ENCODE peak calls at places on chromosomes 4 and X, in four cellular contexts. E, O, A and W are unnamed samples.

GRCh38 chr4:5206391-5206790 is 155.1 kb downstream of the STK32B start:
- DNase-seq in E (peak), A (no peak), O (peak), W (no peak)

GRCh38 chrX:66200855-66201795 is 37.1 kb downstream of the HEPH start:
- DNase-seq in A (no peak), E (peak), O (peak), W (no peak)

GRCh38 chrX:134396174-134396573 is 63.8 kb upstream of the HPRT1 start:
- DNase-seq in E (peak), O (peak), A (no peak), W (no peak)

GRCh38 chr4:102604222-102604940 is 103.2 kb downstream of the NFKB1 start:
- DNase-seq in A (no peak), E (no peak), O (no peak), W (no peak)

GRCh38 chr4:52959545-52959944 is 97.4 kb downstream of the RASL11B start:
- DNase-seq in E (no peak), O (peak), A (no peak), W (no peak)

GRCh38 chr4:121448231-121448630 is 67.4 kb upstream of the QRFPR start:
- DNase-seq in E (peak), O (no peak), A (no peak), W (peak)

GRCh38 chr4:173508386-173509002 is 21.5 kb downstream of the HAND2 start:
- DNase-seq in E (no peak), O (no peak), A (no peak), W (no peak)

GRCh38 chr4:6881908-6882307 is 27.7 kb upstream of the TBC1D14 start:
- DNase-seq in A (no peak), E (no peak), O (no peak), W (no peak)

GRCh38 chr4:85860066-85860465 is 385.1 kb downstream of the ARHGAP24 start:
- DNase-seq in E (no peak), O (peak), A (no peak), W (no peak)

GRCh38 chrX:39519566-39520301 is 578.0 kb downstream of the BCOR start:
- DNase-seq in E (no peak), O (no peak), A (peak), W (no peak)

GRCh38 chr4:54746228-54746627 is 88.5 kb downstream of the KIT start:
- DNase-seq in A (no peak), O (no peak), E (no peak), W (no peak)

GRCh38 chrX:43557792-43558191 is 98.3 kb upstream of the MAOA start:
- DNase-seq in E (peak), A (peak), O (peak), W (peak)

GRCh38 chr4:70831293-70831692 is 8.4 kb downstream of the GRSF1 start:
- DNase-seq in A (no peak), O (no peak), E (no peak), W (no peak)

GRCh38 chr4:101807351-101807750 is 16.8 kb downstream of the BANK1 start:
- DNase-seq in E (no peak), A (no peak), O (no peak), W (no peak)

GRCh38 chrX:132058975-132059374 is 35.9 kb downstream of the STK26 start:
- DNase-seq in E (no peak), A (no peak), O (no peak), W (no peak)

GRCh38 chr4:170005472-170005871 is 20.7 kb downstream of the MFAP3L start:
- DNase-seq in O (no peak), A (no peak), E (no peak), W (no peak)

GRCh38 chr4:3045500-3045850 is 28.9 kb downstream of the HTT-AS start:
- DNase-seq in O (peak), E (peak), A (peak), W (no peak)

GRCh38 chr4:117549624-117550023 is 464.2 kb upstream of the TRAM1L1 start:
- DNase-seq in A (no peak), O (no peak), E (no peak), W (no peak)
- TF ChIP-seq SMC3 in A (no peak), O (no peak), E (no peak), W (no peak)

GRCh38 chr4:142600952-142601351 is 245.1 kb downstream of the INPP4B start:
- DNase-seq in E (no peak), A (no peak), O (no peak), W (no peak)

GRCh38 chr4:142595222-142595871 is 250.8 kb downstream of the INPP4B start:
- DNase-seq in A (no peak), E (no peak), O (no peak), W (no peak)

GRCh38 chr4:142596595-142596994 is 249.5 kb downstream of the INPP4B start:
- DNase-seq in A (no peak), O (no peak), E (no peak), W (no peak)

GRCh38 chr4:142596121-142596520 is 250.0 kb downstream of the INPP4B start:
- DNase-seq in O (no peak), E (no peak), A (no peak), W (no peak)

GRCh38 chr4:142598132-142598531 is 248.0 kb downstream of the INPP4B start:
- DNase-seq in O (peak), A (no peak), E (no peak), W (no peak)
- TF ChIP-seq SMC3 in O (no peak), A (no peak), E (no peak), W (no peak)

GRCh38 chr4:113827285-113827684 is 65.7 kb upstream of the CAMK2D start:
- DNase-seq in O (peak), E (no peak), A (no peak), W (no peak)
- TF ChIP-seq SMC3 in O (no peak), E (no peak), A (no peak), W (no peak)

DNA sequence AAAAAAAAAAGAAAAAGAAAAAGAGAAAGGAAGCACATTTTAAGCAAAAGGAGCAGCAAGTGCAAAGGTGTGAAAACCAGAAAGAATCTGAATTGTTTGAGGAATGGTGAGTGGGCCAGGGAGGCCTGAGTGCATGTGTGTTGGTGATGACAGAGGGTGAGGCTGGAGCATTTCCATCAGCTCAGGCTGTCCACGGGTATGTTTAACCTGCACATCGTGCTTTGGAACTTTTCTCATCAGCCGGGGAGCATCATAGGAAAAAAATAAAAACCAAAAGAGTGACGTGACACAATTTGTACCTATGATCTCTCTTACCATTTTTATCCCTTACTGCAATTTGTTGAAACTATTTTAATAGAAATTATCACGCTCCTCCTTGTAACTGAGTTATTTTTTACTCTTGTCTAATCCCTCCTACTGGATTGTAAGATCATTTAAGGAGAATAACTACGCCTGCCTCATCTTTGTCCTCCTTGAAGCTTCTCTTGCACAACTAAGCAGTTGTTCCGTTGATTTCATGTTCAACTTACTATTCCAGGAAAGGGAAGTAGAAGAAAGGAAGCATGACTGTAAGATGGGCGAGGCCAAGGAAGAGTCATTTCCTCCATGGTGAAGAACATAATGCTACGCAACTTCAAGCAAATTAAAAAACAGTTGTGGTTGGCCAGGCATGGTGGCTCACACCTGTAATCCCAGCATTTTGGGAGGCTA is 7.0 kb downstream of the PALLD start:
- DNase-seq in A (no peak), E (no peak), O (no peak), W (no peak)
- TF ChIP-seq SMC3 in A (no peak), E (no peak), O (no peak), W (no peak)

GRCh38 chr4:145740796-145741195 is 60.9 kb downstream of the C4orf51 start:
- DNase-seq in A (no peak), E (no peak), O (no peak), W (no peak)

GRCh38 chr4:145736241-145736831 is 56.4 kb downstream of the C4orf51 start:
- DNase-seq in E (peak), O (no peak), A (no peak), W (no peak)

GRCh38 chr4:145735777-145736176 is 55.8 kb downstream of the C4orf51 start:
- DNase-seq in A (no peak), E (no peak), O (no peak), W (no peak)

GRCh38 chr4:145735330-145735638 is 55.3 kb downstream of the C4orf51 start:
- DNase-seq in E (peak), A (no peak), O (peak), W (peak)

DNA sequence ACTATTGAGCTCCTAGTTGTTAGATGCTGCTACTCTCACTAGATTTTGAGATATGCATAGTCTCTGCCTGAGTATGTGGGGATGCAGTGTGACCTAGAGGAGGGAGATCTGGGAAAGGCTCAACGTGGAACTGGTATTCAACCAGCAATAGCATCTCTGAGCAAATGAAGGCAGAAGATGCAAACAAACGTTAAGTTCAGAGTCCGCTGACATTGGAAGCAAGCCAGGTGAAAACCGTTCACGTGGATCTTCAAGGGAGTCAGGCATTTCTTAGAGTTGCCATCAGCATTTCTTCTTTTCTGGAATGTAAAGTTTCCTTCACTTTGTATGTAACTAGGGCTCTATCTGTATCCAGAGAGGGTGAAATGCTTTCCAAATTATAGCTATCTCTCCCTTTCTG is 59.9 kb downstream of the C4orf51 start:
- DNase-seq in O (no peak), E (peak), A (no peak), W (no peak)
- TF ChIP-seq SMC3 in O (no peak), E (no peak), A (no peak), W (no peak)

GRCh38 chrX:143648705-143649104 is 12.8 kb upstream of the SLITRK4 start:
- DNase-seq in A (no peak), E (no peak), O (no peak), W (no peak)
- TF ChIP-seq SMC3 in A (no peak), E (no peak), O (no peak), W (no peak)

DNA sequence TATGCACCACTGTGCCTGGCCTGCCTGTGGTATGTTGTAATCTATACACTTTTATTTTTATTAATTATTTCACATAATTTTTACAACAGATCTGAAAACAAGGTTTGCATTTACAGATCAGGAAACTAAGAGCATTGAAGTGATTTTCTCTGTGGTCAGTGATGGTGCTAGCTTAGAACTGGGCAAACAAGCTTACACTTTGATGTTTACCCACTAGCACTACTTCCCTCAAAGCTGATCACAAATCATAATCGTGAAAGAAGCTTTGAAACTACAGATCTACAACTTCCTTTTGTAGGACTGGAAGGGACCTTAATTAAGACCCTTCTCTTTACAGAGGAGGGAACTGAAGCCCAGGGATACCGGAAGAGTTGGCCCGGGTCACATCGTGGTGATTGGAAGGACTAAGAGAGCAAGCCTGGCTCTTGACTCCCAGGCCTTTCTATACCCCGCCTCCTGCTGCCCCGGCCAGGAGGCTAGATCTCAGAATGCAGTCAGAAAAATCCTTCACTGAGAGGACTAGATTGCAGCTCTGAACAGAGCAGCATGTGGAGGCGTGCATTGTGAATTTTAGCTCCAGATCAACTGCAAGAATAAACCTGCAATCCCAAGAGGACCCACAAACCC is 93.7 kb upstream of the ZNF827 start:
- DNase-seq in E (no peak), O (no peak), A (no peak), W (no peak)
- TF ChIP-seq SMC3 in E (no peak), O (no peak), A (no peak), W (no peak)

DNA sequence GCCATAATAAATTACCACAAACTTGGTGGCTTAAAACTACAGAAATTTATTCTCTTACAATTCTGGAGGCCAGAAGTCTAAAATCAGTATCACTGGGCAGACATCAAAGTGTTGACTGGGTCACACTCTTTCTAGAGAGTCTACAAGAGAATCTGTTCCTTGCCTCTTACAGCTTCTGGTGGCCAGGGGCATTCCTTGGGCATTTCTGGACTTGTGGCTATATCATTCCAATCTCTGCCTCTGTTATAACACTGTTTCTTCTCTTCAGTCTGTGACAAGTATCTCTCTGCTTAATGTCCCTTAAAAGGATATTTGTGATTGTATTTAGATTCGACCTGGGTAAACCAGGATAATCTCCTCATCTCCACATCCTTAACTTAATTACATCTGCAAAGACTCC is 207.3 kb upstream of the DCAF8L1 start:
- DNase-seq in O (no peak), A (no peak), E (no peak), W (no peak)
- TF ChIP-seq SMC3 in O (no peak), A (no peak), E (no peak), W (no peak)

DNA sequence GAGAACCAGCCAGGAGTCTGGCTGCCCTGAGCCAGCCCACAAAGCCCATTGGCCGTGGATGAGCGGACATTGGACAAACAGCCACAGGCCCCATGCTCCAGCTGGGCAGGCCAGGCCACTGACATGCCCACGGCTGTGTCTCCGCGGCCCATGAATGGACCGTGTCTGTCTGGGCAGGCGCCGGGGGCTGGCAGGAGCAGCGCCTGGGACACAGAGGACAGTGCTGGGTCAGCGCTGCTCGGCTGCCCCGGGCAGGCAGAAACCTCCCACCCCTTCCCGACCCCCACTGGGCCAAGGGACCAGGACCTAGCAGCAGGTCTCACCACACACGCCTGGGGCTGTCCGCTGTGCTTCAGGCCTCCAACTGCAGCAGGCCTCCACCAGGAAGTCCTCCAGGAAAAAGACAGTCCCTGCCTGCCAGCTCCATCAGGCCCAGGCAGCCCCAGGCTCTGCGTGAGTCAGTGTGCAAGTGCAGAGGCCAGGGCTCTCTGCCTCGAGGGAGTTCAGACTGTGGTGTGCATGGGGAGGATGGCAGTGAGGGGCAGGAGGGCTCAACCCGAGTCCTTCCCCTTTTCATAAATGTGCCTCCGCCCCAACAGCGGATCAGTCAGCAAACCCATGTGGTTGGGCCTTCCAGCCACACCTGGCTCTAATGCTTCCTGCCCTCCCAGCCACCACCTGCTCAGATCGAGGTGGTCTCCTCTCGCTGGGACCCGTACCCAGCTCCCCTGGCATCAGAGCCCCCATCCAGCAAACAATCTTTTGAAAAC is 17.2 kb upstream of the FGFR3 start:
- DNase-seq in E (peak), O (no peak), A (no peak), W (peak)
- TF ChIP-seq SMC3 in E (no peak), O (no peak), A (no peak), W (no peak)

GRCh38 chr4:127505203-127505602 is 127.6 kb upstream of the INTU start:
- DNase-seq in A (no peak), E (no peak), O (peak), W (no peak)
- TF ChIP-seq SMC3 in A (no peak), E (no peak), O (no peak), W (no peak)